ENCODE peak calls at places on chromosome 9, in ten cellular contexts. G, N, T, R, E, L, P, Y, O and J are unnamed samples.

GRCh38 chr9:9914174-9914573 is 698.6 kb downstream of the PTPRD start:
- DNase-seq in G (no peak), N (no peak), T (no peak), R (no peak), E (no peak), L (peak), P (no peak), Y (peak), O (no peak), J (no peak)

GRCh38 chr9:13896922-13897835 is 416.8 kb downstream of the NFIB start:
- DNase-seq in G (no peak), N (no peak), T (no peak), R (no peak), E (no peak), L (no peak), P (no peak), Y (no peak), O (no peak), J (no peak)

GRCh38 chr9:89523948-89524347 is 26.0 kb upstream of the SEMA4D start:
- DNase-seq in G (no peak), N (no peak), T (no peak), R (no peak), E (no peak), L (no peak), P (no peak), Y (no peak), O (no peak), J (peak)

GRCh38 chr9:128724744-128725211 is 851 bp upstream of the ZDHHC12 start:
- DNase-seq in G (peak), N (peak), T (peak), R (peak), E (peak), L (peak), P (peak), Y (peak), O (peak), J (peak)

GRCh38 chr9:69932901-69933300 is 110.7 kb upstream of the MAMDC2 start:
- DNase-seq in G (peak), N (no peak), T (no peak), R (no peak), E (no peak), L (peak), P (no peak), Y (peak), O (no peak), J (no peak)

GRCh38 chr9:27272103-27272502 is 24.8 kb downstream of the EQTN start:
- DNase-seq in G (no peak), N (no peak), T (no peak), R (no peak), E (no peak), L (no peak), P (no peak), Y (no peak), O (no peak), J (no peak)

GRCh38 chr9:78612089-78612488 is 315.2 kb downstream of the PSAT1 start:
- DNase-seq in G (no peak), N (no peak), T (no peak), R (no peak), E (no peak), L (no peak), P (no peak), Y (no peak), O (no peak), J (no peak)

GRCh38 chr9:129282308-129283211 is 104.5 kb upstream of the IER5L start:
- DNase-seq in G (no peak), N (no peak), T (no peak), R (no peak), E (peak), L (peak), P (no peak), Y (no peak), O (no peak), J (no peak)

GRCh38 chr9:89226076-89226475 is 47.5 kb upstream of the SHC3 start:
- DNase-seq in G (no peak), N (no peak), T (no peak), R (no peak), E (no peak), L (peak), P (peak), Y (no peak), O (no peak), J (peak)

GRCh38 chr9:19965336-19965735 is 176.5 kb upstream of the SLC24A2 start:
- DNase-seq in G (no peak), N (no peak), T (no peak), R (no peak), E (no peak), L (no peak), P (no peak), Y (no peak), O (no peak), J (peak)

GRCh38 chr9:105244996-105245719 is 707 bp downstream of the SLC44A1 start:
- DNase-seq in G (peak), N (peak), T (peak), R (peak), E (peak), L (peak), P (peak), Y (peak), O (peak), J (peak)

GRCh38 chr9:134210908-134211810 is 46.8 kb upstream of the RNU6ATAC start:
- DNase-seq in G (no peak), N (no peak), T (peak), R (peak), E (peak), L (no peak), P (no peak), Y (no peak), O (no peak), J (no peak)

GRCh38 chr9:96232539-96233241 is 69.3 kb downstream of the HSD17B3 start:
- DNase-seq in G (peak), N (no peak), T (peak), R (peak), E (no peak), L (peak), P (peak), Y (peak), O (peak), J (peak)

GRCh38 chr9:134396258-134396742 is 70.0 kb downstream of the RXRA start:
- DNase-seq in G (peak), N (no peak), T (no peak), R (no peak), E (no peak), L (no peak), P (no peak), Y (no peak), O (no peak), J (no peak)

GRCh38 chr9:134065720-134066419 is 2.0 kb downstream of the BRD3 start:
- DNase-seq in G (peak), N (no peak), T (no peak), R (peak), E (peak), L (peak), P (peak), Y (no peak), O (no peak), J (peak)

GRCh38 chr9:77881111-77881510 is 150.5 kb downstream of the GNAQ start:
- DNase-seq in G (no peak), N (no peak), T (no peak), R (no peak), E (no peak), L (no peak), P (no peak), Y (no peak), O (no peak), J (no peak)

GRCh38 chr9:94805585-94805984 is 79.1 kb downstream of the AOPEP start:
- DNase-seq in G (no peak), N (peak), T (no peak), R (no peak), E (no peak), L (no peak), P (no peak), Y (peak), O (no peak), J (peak)

GRCh38 chr9:7549261-7549660 is 250.3 kb downstream of the DMAC1 start:
- DNase-seq in G (no peak), N (no peak), T (peak), R (peak), E (no peak), L (peak), P (no peak), Y (no peak), O (peak), J (peak)

GRCh38 chr9:122356627-122357026 is 14.2 kb upstream of the PTGS1 start:
- DNase-seq in G (no peak), N (no peak), T (no peak), R (no peak), E (no peak), L (peak), P (no peak), Y (no peak), O (peak), J (no peak)
- TF ChIP-seq CTCF in G (peak), N (no peak), T (no peak), R (no peak), E (peak), L (peak), P (no peak), Y (no peak), O (no peak), J (peak)

GRCh38 chr9:109182940-109183798 is 16.1 kb upstream of the FRRS1L start:
- DNase-seq in G (peak), N (no peak), T (no peak), R (no peak), E (no peak), L (peak), P (no peak), Y (peak), O (peak), J (peak)
- TF ChIP-seq CTCF in G (peak), N (no peak), T (no peak), R (peak), E (peak), L (peak), P (no peak), Y (peak), O (peak), J (peak)

GRCh38 chr9:108812388-108812787 is 43.4 kb downstream of the ACTL7B start:
- DNase-seq in G (no peak), N (no peak), T (no peak), R (no peak), E (no peak), L (no peak), P (no peak), Y (no peak), O (no peak), J (no peak)

GRCh38 chr9:108815156-108815555 is 40.6 kb downstream of the ACTL7B start:
- DNase-seq in G (no peak), N (peak), T (no peak), R (no peak), E (no peak), L (peak), P (no peak), Y (no peak), O (no peak), J (no peak)

GRCh38 chr9:108816037-108816436 is 39.7 kb downstream of the ACTL7B start:
- DNase-seq in G (no peak), N (no peak), T (no peak), R (no peak), E (peak), L (no peak), P (no peak), Y (no peak), O (peak), J (no peak)

GRCh38 chr9:108811944-108812343 is 43.8 kb downstream of the ACTL7B start:
- DNase-seq in G (no peak), N (no peak), T (no peak), R (no peak), E (no peak), L (no peak), P (no peak), Y (no peak), O (no peak), J (no peak)

GRCh38 chr9:108813951-108814601 is 41.7 kb downstream of the ACTL7B start:
- DNase-seq in G (no peak), N (no peak), T (no peak), R (no peak), E (no peak), L (peak), P (no peak), Y (peak), O (peak), J (peak)
- TF ChIP-seq CTCF in G (no peak), N (no peak), T (peak), R (peak), E (peak), L (peak), P (no peak), Y (peak), O (no peak), J (peak)

DNA sequence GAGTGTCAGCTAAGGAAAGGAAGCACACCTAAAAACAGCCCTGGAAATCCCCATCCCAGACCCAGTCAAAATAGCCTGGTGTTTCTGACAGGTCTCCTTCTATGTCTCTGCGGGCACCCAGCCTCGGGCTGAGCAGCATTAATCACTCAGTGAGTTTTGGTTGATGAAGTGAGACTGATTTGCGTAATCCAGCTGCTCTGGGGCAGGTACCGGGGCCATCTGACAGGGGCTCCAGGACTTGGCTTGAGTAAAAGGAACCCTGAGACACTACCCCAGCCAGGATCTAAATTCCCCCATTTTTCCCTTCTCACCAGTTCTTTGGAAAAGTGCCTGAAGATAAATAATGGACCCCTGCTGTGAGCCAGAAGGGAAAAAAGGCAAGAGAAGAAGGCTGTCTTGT is 607 bp downstream of the SLC28A3 start:
- DNase-seq in G (no peak), N (no peak), T (no peak), R (no peak), E (no peak), L (peak), P (no peak), Y (no peak), O (no peak), J (no peak)
- TF ChIP-seq CTCF in G (no peak), N (no peak), T (no peak), R (no peak), E (no peak), L (no peak), P (no peak), Y (no peak), O (no peak), J (no peak)